ENCODE peak calls at places on chromosomes 13 and 19, in four cellular contexts. B, Y, Z and W are unnamed samples.

GRCh38 chr19:41537789-41538188 is 38.2 kb upstream of the CEACAM21 start:
- DNase-seq in B (no peak), Y (no peak), Z (no peak), W (no peak)

GRCh38 chr19:14410054-14410774 is 8.9 kb downstream of the DDX39A start:
- DNase-seq in B (no peak), Y (no peak), Z (no peak), W (no peak)

GRCh38 chr19:45117167-45117594 is 24.2 kb downstream of the PPP1R37 start:
- DNase-seq in B (no peak), Y (no peak), Z (no peak), W (no peak)

GRCh38 chr19:4717191-4717965 is 6.3 kb downstream of the DPP9 start:
- DNase-seq in B (peak; percentile 45), Y (no peak), Z (no peak), W (no peak)

GRCh38 chr19:41936416-41936850 is 8.2 kb upstream of the ERFL start:
- DNase-seq in B (no peak), Y (no peak), Z (no peak), W (no peak)

GRCh38 chr19:8391274-8392016 is 1.3 kb downstream of the RAB11B start:
- DNase-seq in B (no peak), Y (no peak), Z (no peak), W (peak; percentile 69)

GRCh38 chr13:113410472-113411201 is 42.7 kb downstream of the ADPRHL1 start:
- DNase-seq in B (no peak), Y (no peak), Z (peak; percentile 92), W (peak; percentile 80)

GRCh38 chr19:13082192-13083007 is 20.3 kb downstream of the LYL1 start:
- DNase-seq in B (no peak), Y (no peak), Z (no peak), W (no peak)

GRCh38 chr19:15136234-15136954 is 29.2 kb downstream of the SYDE1 start:
- DNase-seq in B (no peak), Y (no peak), Z (no peak), W (no peak)

GRCh38 chr19:33052352-33052972 is 12.2 kb downstream of the RHPN2 start:
- DNase-seq in B (no peak), Y (no peak), Z (no peak), W (no peak)

GRCh38 chr13:35139591-35139990 is 197.5 kb downstream of the NBEA start:
- DNase-seq in B (no peak), Y (no peak), Z (no peak), W (no peak)

GRCh38 chr13:110525328-110526319 is 35.9 kb downstream of the RAB20 start:
- DNase-seq in B (no peak), Y (no peak), Z (no peak), W (peak; percentile 60)

GRCh38 chr13:40514797-40515196 is 151.6 kb downstream of the FOXO1 start:
- DNase-seq in B (no peak), Y (no peak), Z (no peak), W (no peak)

GRCh38 chr13:44758595-44759221 is 182.6 kb upstream of the TSC22D1 start:
- DNase-seq in B (no peak), Y (no peak), Z (no peak), W (no peak)

GRCh38 chr13:49450105-49450819 is 6.2 kb downstream of the SETDB2 start:
- DNase-seq in B (no peak), Y (no peak), Z (no peak), W (no peak)

GRCh38 chr13:21518617-21519144 is 59.6 kb upstream of the ZDHHC20 start:
- DNase-seq in B (no peak), Y (no peak), Z (no peak), W (no peak)

GRCh38 chr13:49183672-49184315 is 36.3 kb upstream of the MLNR start:
- DNase-seq in B (no peak), Y (no peak), Z (no peak), W (no peak)

GRCh38 chr13:49343255-49343654 is 95.5 kb downstream of the CDADC1 start:
- DNase-seq in B (no peak), Y (no peak), Z (no peak), W (no peak)

GRCh38 chr19:19134687-19135158 is 3.6 kb downstream of the TMEM161A start:
- DNase-seq in B (no peak), Y (no peak), Z (no peak), W (no peak)

GRCh38 chr13:56861472-56861871 is 279.2 kb upstream of the PRR20A start:
- DNase-seq in B (no peak), Y (no peak), Z (no peak), W (no peak)

GRCh38 chr13:98504371-98504963 is 72.4 kb downstream of the STK24 start:
- DNase-seq in B (no peak), Y (no peak), Z (no peak), W (no peak)

GRCh38 chr19:39497850-39498261 is 891 bp upstream of the DLL3 start:
- DNase-seq in B (no peak), Y (no peak), Z (no peak), W (no peak)

GRCh38 chr13:30998548-30999140 is 66.2 kb downstream of the TEX26 start:
- DNase-seq in B (no peak), Y (no peak), Z (no peak), W (no peak)

GRCh38 chr13:37539176-37539575 is 59.4 kb downstream of the POSTN start:
- DNase-seq in B (no peak), Y (no peak), Z (no peak), W (no peak)

GRCh38 chr13:52454459-52454824 is 836 bp upstream of the CKAP2 start:
- DNase-seq in B (no peak), Y (no peak), Z (no peak), W (no peak)

GRCh38 chr19:3357362-3357730 is 9.0 kb upstream of the NFIC start:
- DNase-seq in B (no peak), Y (no peak), Z (no peak), W (no peak)

GRCh38 chr19:43799502-43800142 is 2.6 kb downstream of the LYPD5 start:
- DNase-seq in B (no peak), Y (no peak), Z (no peak), W (no peak)

GRCh38 chr19:29323046-29323971 is 110.4 kb upstream of the UQCRFS1 start:
- DNase-seq in B (no peak), Y (no peak), Z (no peak), W (peak; percentile 40)

GRCh38 chr19:18345296-18345695 is 4.9 kb downstream of the PGPEP1 start:
- DNase-seq in B (no peak), Y (no peak), Z (no peak), W (no peak)

GRCh38 chr19:4120531-4120930 is 3.4 kb downstream of the MAP2K2 start:
- DNase-seq in B (no peak), Y (no peak), Z (no peak), W (no peak)

GRCh38 chr19:17841810-17842662 is 5.7 kb downstream of the JAK3 start:
- DNase-seq in B (peak; percentile 65), Y (no peak), Z (peak; percentile 35), W (peak; percentile 94)

GRCh38 chr13:71304861-71305260 is 562.1 kb downstream of the DACH1 start:
- DNase-seq in B (no peak), Y (no peak), Z (no peak), W (no peak)

GRCh38 chr13:87669379-87669978 is 1.7 kb upstream of the SLITRK5 start:
- DNase-seq in B (no peak), Y (no peak), Z (no peak), W (no peak)

GRCh38 chr19:409515-410242 is 732 bp upstream of the C2CD4C start:
- DNase-seq in B (peak; percentile 8), Y (no peak), Z (no peak), W (peak; percentile 64)

GRCh38 chr19:14544977-14545715 is 15.8 kb downstream of the TECR start:
- DNase-seq in B (no peak), Y (no peak), Z (peak; percentile 94), W (peak; percentile 77)

DNA sequence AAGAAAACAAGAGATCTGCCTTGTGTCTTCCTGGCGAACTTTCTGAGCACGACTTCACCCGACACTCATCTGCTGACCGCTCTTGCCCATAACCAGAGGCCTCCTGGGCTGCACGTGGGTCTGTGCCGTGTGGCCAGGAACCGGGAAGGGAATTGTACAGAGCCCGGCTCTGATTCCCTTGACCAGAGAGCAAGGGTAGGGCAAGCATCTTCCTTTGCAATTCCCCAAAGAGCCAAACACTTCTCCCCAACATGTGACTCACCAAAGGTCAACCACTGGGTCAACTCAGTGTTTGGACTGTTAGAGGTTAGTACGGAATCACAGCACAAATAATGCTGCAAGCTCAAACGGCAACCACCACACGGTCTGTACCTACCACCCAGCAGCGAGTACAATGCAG is 48.9 kb downstream of the KLF2 start:
- DNase-seq in B (peak; percentile 61), Y (no peak), Z (no peak), W (peak; percentile 85)
- H3K36me3 ChIP-seq in B (no peaks in the 10 kb centered on the region), Y (peaks cover 80% of the 10 kb centered on the region), Z (no peaks in the 10 kb centered on the region), W (no peaks in the 10 kb centered on the region)

DNA sequence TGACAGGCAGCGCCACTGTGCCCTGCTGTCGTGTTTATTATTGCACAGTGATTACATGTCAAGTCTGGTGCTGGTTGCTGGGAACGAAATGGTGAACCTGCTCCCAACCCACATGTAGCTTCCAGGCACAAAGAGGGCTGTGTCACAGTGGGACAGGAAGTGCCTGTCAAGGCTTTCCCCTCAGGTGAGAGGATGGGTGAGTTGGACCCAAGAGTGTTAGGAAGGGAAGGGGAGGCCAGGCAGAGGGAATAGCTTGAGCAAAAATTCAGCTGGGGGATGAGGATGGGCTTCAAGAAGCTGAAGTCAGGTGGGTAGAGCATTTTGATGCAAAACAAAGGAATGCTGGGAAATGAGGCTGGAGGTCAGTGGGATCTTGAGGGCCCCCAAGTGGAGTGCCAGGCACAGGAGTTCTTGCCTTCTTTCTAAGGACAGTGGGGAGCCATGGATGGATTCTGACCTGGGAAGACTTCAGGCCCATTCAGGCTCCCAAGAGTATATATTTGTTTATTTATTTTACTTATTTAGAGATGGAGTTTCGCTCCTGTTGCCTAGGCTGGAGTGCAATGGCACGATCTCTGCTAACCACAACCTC is 8.5 kb upstream of the QTRT1 start:
- DNase-seq in B (no peak), Y (no peak), Z (no peak), W (no peak)
- TF ChIP-seq POLR2A in B (no peak), Y (no peak), Z (no peak), W (no peak)

GRCh38 chr13:93397619-93398018 is 171.0 kb downstream of the GPC6 start:
- DNase-seq in B (no peak), Y (no peak), Z (no peak), W (no peak)
- H3K27me3 ChIP-seq in B (no peaks in the 10 kb centered on the region), Y (no peaks in the 10 kb centered on the region), Z (no peaks in the 10 kb centered on the region), W (no peaks in the 10 kb centered on the region)

DNA sequence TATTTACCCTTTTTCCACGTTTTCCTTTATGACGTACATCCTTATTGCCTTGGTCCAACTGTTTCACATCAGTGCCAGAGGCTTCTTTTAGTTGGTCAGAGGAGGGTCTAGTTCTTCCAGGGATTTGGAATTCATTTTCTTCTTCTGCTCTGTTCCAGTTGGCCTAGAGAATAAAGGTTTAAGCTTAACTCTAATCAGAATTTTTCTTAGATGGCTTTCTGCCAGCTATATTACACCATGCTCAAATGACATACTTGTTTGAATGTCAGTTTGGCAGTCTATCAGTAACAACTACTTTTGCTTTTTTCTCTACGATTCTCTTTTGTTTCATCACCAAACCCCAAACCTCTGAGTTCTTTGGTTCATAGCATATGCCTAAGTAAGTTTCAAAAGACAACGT is 16.8 kb downstream of the SPART start:
- DNase-seq in B (no peak), Y (no peak), Z (no peak), W (no peak)
- H3K36me3 ChIP-seq in B (no peaks in the 10 kb centered on the region), Y (peaks cover 76% of the 10 kb centered on the region), Z (no peaks in the 10 kb centered on the region), W (peaks cover 24% of the 10 kb centered on the region)

GRCh38 chr19:16365300-16365996 is 40.8 kb downstream of the KLF2 start:
- DNase-seq in B (no peak), Y (no peak), Z (no peak), W (no peak)

GRCh38 chr19:16367269-16367683 is 42.6 kb downstream of the KLF2 start:
- DNase-seq in B (no peak), Y (no peak), Z (no peak), W (peak; percentile 27)

GRCh38 chr19:16368385-16369305 is 44.0 kb downstream of the KLF2 start:
- DNase-seq in B (no peak), Y (no peak), Z (no peak), W (peak; percentile 29)

GRCh38 chr19:16366056-16366432 is 41.4 kb downstream of the KLF2 start:
- DNase-seq in B (no peak), Y (no peak), Z (no peak), W (no peak)

GRCh38 chr19:16366433-16367268 is 42.0 kb downstream of the KLF2 start:
- DNase-seq in B (no peak), Y (no peak), Z (peak; percentile 73), W (peak; percentile 48)
- TF ChIP-seq POLR2A in B (no peak), Y (no peak), Z (peak; percentile 36), W (no peak)